ENCODE peak calls at places on chromosomes 4 and X, in nine cellular contexts. L is fibroblast of lung, A is brain microvascular endothelial cell, H is BE2C, O is H1, F is WERI-Rb-1, J is MM.1S, V is astrocyte, C is cardiac muscle cell. W is an unnamed sample. For H3K27me3, the result is how much of the 10 kb centered on the place peaks cover.

GRCh38 chr4:163121689-163122088 is 45.0 kb downstream of the NAF1 start:
- DNase-seq in H (no peak), A (no peak), C (peak), J (no peak), O (no peak), F (no peak), V (no peak), L (peak), W (no peak)

GRCh38 chr4:108034560-108034959 is 44.9 kb downstream of the HADH start:
- DNase-seq in F (no peak), L (no peak), O (no peak), V (no peak), C (no peak), J (no peak), H (no peak), A (no peak), W (no peak)

GRCh38 chrX:80648023-80648422 is 161.7 kb downstream of the BRWD3 start:
- DNase-seq in O (no peak), J (no peak), A (no peak), C (peak), V (no peak), L (peak), F (no peak), H (no peak), W (no peak)

GRCh38 chr4:96247096-96247495 is 407.2 kb downstream of the PDHA2 start:
- DNase-seq in A (no peak), J (no peak), L (no peak), V (no peak), O (no peak), H (no peak), F (no peak), C (no peak), W (no peak)

GRCh38 chr4:174553828-174554227 is 31.5 kb upstream of the HPGD start:
- DNase-seq in H (no peak), J (peak), V (peak), C (peak), F (no peak), A (no peak), O (no peak), L (peak), W (no peak)

GRCh38 chrX:46918434-46918833 is 6.2 kb downstream of the JADE3 start:
- DNase-seq in L (no peak), V (no peak), F (no peak), O (no peak), H (no peak), C (no peak), J (no peak), A (no peak), W (no peak)

GRCh38 chr4:186172551-186172950 is 18.8 kb upstream of the CYP4V2 start:
- DNase-seq in A (no peak), L (no peak), V (no peak), J (no peak), C (no peak), O (no peak), F (no peak), H (no peak), W (no peak)

GRCh38 chr4:102789317-102789717 is 28.5 kb upstream of the MANBA start:
- DNase-seq in H (no peak), C (peak), J (no peak), L (peak), A (peak), O (no peak), V (peak), F (no peak), W (no peak)

GRCh38 chrX:136185409-136186022 is 38.2 kb downstream of the FHL1 start:
- DNase-seq in J (no peak), A (no peak), H (no peak), V (peak), O (no peak), L (peak), F (no peak), C (peak), W (no peak)

GRCh38 chr4:153034681-153035080 is 98.6 kb downstream of the FHDC1 start:
- DNase-seq in L (no peak), V (no peak), J (no peak), H (no peak), A (no peak), F (no peak), O (no peak), C (no peak), W (no peak)

GRCh38 chr4:152805071-152805650 is 25.4 kb downstream of the ARFIP1 start:
- DNase-seq in J (no peak), O (no peak), F (no peak), V (no peak), L (no peak), H (no peak), C (no peak), A (no peak), W (no peak)

GRCh38 chrX:152892999-152893605 is 4.8 kb upstream of the ZNF185 start:
- DNase-seq in O (no peak), A (no peak), C (no peak), J (no peak), V (no peak), F (no peak), H (no peak), L (no peak), W (no peak)

GRCh38 chrX:129787336-129788055 is 7.7 kb downstream of the SASH3 start:
- DNase-seq in J (no peak), C (peak), F (no peak), L (no peak), H (no peak), V (no peak), O (no peak), A (no peak), W (no peak)

GRCh38 chr4:7803371-7803770 is 136.3 kb downstream of the AFAP1 start:
- DNase-seq in J (no peak), L (no peak), C (no peak), O (no peak), H (no peak), V (no peak), F (no peak), A (no peak), W (no peak)

GRCh38 chrX:150696836-150697235 is 3.6 kb downstream of the MTMR1 start:
- DNase-seq in O (no peak), F (no peak), L (no peak), V (no peak), J (no peak), H (no peak), A (no peak), C (no peak), W (no peak)

GRCh38 chr4:151325320-151326246 is at the start of gene SH3D19:
- DNase-seq in H (peak), V (peak), A (peak), O (no peak), C (peak), F (peak), L (peak), J (peak), W (no peak)

GRCh38 chrX:48854898-48855297 is 19.5 kb upstream of the PCSK1N start:
- DNase-seq in H (no peak), O (no peak), F (peak), C (peak), L (no peak), J (no peak), A (no peak), V (no peak), W (no peak)
- H3K4me3 ChIP-seq in H (no peak), O (no peak), F (no peak), C (no peak), L (no peak), J (no peak), A (no peak), V (no peak), W (no peak)

GRCh38 chr4:176898791-176899190 is 106.1 kb upstream of the VEGFC start:
- DNase-seq in H (no peak), F (no peak), O (no peak), J (no peak), V (no peak), L (no peak), A (no peak), C (no peak), W (no peak)

GRCh38 chr4:176897226-176897625 is 104.5 kb upstream of the VEGFC start:
- DNase-seq in F (no peak), L (no peak), A (no peak), H (no peak), V (no peak), C (peak), J (no peak), O (no peak), W (no peak)

GRCh38 chr4:176894498-176894897 is 101.8 kb upstream of the VEGFC start:
- DNase-seq in A (no peak), V (no peak), H (no peak), O (no peak), F (no peak), C (no peak), J (no peak), L (no peak), W (no peak)

GRCh38 chr4:176896211-176896610 is 103.5 kb upstream of the VEGFC start:
- DNase-seq in V (no peak), O (no peak), L (no peak), C (peak), A (no peak), H (no peak), F (no peak), J (no peak), W (no peak)
- TF ChIP-seq CTCF in V (no peak), O (no peak), L (no peak), C (no peak), A (no peak), H (no peak), F (no peak), J (no peak), W (no peak)

DNA sequence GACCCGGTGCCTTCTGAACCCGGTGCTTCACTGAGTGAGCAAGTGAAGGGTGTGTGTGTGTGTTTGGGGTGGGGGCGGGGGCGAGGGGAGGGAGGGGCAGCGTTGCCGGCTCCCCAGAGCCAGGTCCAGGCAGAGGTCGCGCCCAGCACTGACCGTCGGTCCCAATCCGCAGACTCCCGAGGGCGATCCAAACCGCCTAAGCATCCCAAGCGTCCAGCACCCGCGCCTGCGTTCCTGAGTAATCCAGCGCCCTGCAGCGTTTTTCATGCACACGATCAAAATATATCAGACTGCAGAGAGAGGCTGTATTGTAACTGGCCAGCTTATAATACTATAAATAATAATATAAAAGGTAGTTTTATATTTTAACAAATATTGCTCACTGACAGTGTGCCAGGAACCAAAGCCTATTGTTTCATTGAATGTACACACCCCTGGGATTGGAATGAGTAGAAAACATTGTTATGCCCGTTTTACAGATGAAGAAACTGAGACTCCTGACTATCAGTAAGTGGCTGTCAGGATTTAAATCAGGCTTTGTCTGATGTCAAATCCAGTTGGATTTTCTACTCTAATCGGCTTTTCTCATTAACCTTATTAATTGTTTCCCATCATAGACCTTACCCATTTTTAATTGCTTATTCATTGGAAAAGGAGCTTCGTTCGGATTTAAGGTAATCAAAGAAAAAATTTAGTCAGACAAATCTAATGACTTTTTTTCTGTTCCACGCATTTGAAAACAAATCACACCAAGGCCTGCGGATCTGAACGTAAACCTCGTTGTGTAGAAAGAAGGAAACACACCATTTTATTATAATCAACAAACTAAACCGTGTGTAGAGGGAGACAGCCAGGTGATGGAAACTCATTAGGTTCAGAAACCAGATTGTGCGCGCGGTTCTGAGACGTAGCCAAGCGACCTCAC is 4.0 kb upstream of the NKX3-2 start:
- DNase-seq in H (no peak), C (no peak), V (no peak), O (no peak), F (no peak), A (no peak), L (no peak), J (peak), W (no peak)
- H3K27me3 ChIP-seq in H (half or more), C (half or more), V (half or more), O (under half), F (under half), A (half or more), L (under half), J (under half), W (half or more)

GRCh38 chr4:131430302-131430701 is 1718.8 kb upstream of the PCDH10 start:
- DNase-seq in J (peak), F (no peak), C (no peak), H (no peak), A (no peak), O (no peak), V (no peak), L (no peak), W (no peak)
- H3K4me3 ChIP-seq in J (peak), F (no peak), C (no peak), H (no peak), A (no peak), O (no peak), V (no peak), L (no peak), W (no peak)

DNA sequence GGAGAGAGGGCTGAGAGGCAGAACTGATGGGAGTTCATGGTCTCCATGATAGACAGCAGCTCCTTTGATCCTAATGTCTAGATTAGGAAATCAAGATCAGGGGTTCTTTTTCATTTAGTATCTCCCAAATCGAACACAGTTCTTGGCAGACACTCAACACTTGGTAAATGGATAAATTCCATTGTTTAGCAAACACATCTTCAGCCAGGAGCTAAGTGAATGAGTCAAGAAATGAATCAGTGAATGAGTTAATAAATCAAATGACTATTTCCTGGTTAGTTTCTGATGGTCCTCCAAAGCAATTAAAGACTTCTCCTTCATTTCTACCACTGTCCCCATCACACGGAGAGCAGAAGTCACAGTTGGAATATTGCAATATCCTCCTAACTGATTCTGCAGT is 120.0 kb upstream of the SHISA3 start:
- DNase-seq in V (no peak), J (no peak), C (no peak), H (no peak), O (no peak), L (peak), A (no peak), F (no peak), W (no peak)
- TF ChIP-seq CTCF in V (no peak), J (no peak), C (no peak), H (no peak), O (no peak), L (no peak), A (no peak), F (no peak), W (no peak)

GRCh38 chrX:13551610-13552009 is 17.8 kb upstream of the EGFL6 start:
- DNase-seq in F (no peak), J (no peak), C (no peak), H (no peak), V (no peak), L (no peak), O (no peak), A (no peak), W (no peak)

GRCh38 chrX:13550346-13550745 is 19.1 kb upstream of the EGFL6 start:
- DNase-seq in J (no peak), L (no peak), A (no peak), V (no peak), C (no peak), O (no peak), F (no peak), H (no peak), W (no peak)

GRCh38 chrX:13552892-13553291 is 16.5 kb upstream of the EGFL6 start:
- DNase-seq in F (no peak), J (no peak), L (no peak), O (no peak), C (no peak), V (no peak), H (no peak), A (no peak), W (no peak)
- H3K27me3 ChIP-seq in F (half or more), J (under half), L (under half), O (under half), C (under half), V (under half), H (under half), A (under half), W (under half)

GRCh38 chrX:41475166-41475565 is 28.0 kb downstream of the NYX start:
- DNase-seq in O (no peak), H (no peak), J (no peak), C (no peak), F (no peak), V (no peak), L (no peak), A (no peak), W (no peak)
- H3K4me3 ChIP-seq in O (peak), H (no peak), J (no peak), C (no peak), F (no peak), V (no peak), L (no peak), A (no peak), W (no peak)

DNA sequence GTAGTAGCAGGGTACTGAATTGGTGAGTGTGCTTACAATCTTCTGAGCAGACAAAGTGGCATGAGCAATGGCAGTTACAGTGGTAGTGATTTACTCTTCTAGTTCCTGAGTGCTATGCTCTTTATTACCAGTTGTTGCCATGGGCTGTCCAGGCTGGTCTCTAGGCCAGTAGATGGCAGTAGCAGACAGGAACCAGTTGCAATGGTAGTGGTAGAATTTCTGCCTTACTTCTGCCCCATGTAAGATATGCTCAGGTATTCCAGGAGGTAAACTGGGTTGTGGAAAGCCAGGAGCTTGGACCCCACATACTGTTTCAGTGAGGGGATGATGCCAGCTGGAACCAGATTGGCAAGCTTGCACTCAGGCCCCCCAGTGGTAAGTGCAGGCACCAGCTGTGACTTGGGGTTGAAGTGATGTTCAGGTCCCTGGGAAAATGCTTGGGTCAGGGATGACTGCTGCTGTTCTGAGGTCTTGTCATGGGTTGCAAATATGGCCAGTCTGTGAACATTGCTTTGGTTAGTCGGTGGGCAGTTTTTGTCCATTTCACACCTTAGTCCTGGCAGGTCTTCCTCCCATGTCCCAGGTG is 63.0 kb upstream of the ZXDB start:
- DNase-seq in V (no peak), A (no peak), J (peak), C (no peak), F (no peak), H (peak), O (no peak), L (no peak), W (no peak)
- TF ChIP-seq CTCF in V (no peak), A (no peak), J (peak), C (no peak), F (peak), H (peak), O (peak), L (no peak), W (peak)

GRCh38 chrX:646228-646495 is 15.6 kb downstream of the SHOX start:
- DNase-seq in J (no peak), V (no peak), L (no peak), F (no peak), C (no peak), O (no peak), H (no peak), A (no peak), W (no peak)

GRCh38 chrX:646796-647195 is 16.2 kb downstream of the SHOX start:
- DNase-seq in L (no peak), C (no peak), A (no peak), V (no peak), O (no peak), J (peak), F (no peak), H (no peak), W (no peak)

GRCh38 chrX:644304-645023 is 13.9 kb downstream of the SHOX start:
- DNase-seq in F (no peak), V (no peak), O (no peak), J (no peak), L (no peak), C (no peak), H (no peak), A (no peak), W (no peak)

GRCh38 chrX:643911-644303 is 13.3 kb downstream of the SHOX start:
- DNase-seq in A (no peak), H (no peak), V (no peak), C (no peak), J (no peak), O (no peak), F (no peak), L (no peak), W (no peak)

DNA sequence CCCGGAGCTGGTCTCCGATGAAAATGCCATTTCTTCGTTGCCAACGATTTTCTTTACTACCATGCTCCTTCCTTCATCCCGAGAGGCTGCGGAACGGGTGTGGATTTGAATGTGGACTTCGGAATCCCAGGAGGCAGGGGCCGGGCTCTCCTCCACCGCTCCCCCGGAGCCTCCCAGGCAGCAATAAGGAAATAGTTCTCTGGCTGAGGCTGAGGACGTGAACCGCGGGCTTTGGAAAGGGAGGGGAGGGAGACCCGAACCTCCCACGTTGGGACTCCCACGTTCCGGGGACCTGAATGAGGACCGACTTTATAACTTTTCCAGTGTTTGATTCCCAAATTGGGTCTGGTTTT is 14.4 kb downstream of the SHOX start:
- DNase-seq in A (no peak), V (no peak), L (no peak), F (no peak), O (no peak), J (no peak), H (no peak), C (no peak), W (no peak)
- H3K27me3 ChIP-seq in A (under half), V (under half), L (under half), F (half or more), O (half or more), J (under half), H (under half), C (half or more), W (under half)

GRCh38 chr4:1199556-1200331 is 27.4 kb upstream of the SPON2 start:
- DNase-seq in A (no peak), J (no peak), F (no peak), C (no peak), L (no peak), H (no peak), O (no peak), V (no peak), W (no peak)
- H3K4me3 ChIP-seq in A (no peak), J (no peak), F (no peak), C (no peak), L (peak), H (no peak), O (no peak), V (no peak), W (no peak)

W was measured in kidney epithelial cell.